ENCODE peak calls at places on chromosome 4, in ten cellular contexts. D is GM10248; L is NCI-H1105; Y is CD8-positive, alpha-beta T cell; B is ACHN; V is T-helper 1 cell; A is progenitor cell of endocrine pancreas; H is activated effector memory CD4-positive, alpha-beta T cell treated with Interleukin-2 at 50 U/mL for 16 hours; S is heart right ventricle; T is DMS153. J is an unnamed sample.

GRCh38 chr4:27278615-27279014 is 418.0 kb downstream of the STIM2 start:
- DNase-seq in V (no peak), Y (no peak), B (peak), S (no peak), L (no peak), T (no peak), A (peak), D (no peak), H (no peak), J (no peak)

GRCh38 chr4:6002926-6003325 is 15.3 kb downstream of the C4orf50 start:
- DNase-seq in L (no peak), Y (no peak), D (no peak), V (no peak), A (no peak), T (no peak), H (no peak), S (no peak), B (no peak), J (no peak)

GRCh38 chr4:140579278-140579677 is 10.5 kb upstream of the UCP1 start:
- DNase-seq in B (no peak), D (no peak), H (no peak), T (peak), A (no peak), V (no peak), Y (no peak), S (no peak), L (peak), J (no peak)

GRCh38 chr4:10643600-10644425 is 40.8 kb downstream of the CLNK start:
- DNase-seq in T (no peak), D (no peak), H (no peak), S (no peak), B (peak), V (no peak), Y (no peak), A (no peak), L (no peak), J (no peak)

GRCh38 chr4:175435437-175435836 is 376.6 kb downstream of the GPM6A start:
- DNase-seq in B (no peak), V (no peak), A (no peak), Y (no peak), T (peak), H (no peak), S (no peak), L (peak), D (no peak), J (no peak)

GRCh38 chr4:60757986-60758385 is 442.1 kb upstream of the ADGRL3 start:
- DNase-seq in T (no peak), D (no peak), H (no peak), S (no peak), A (no peak), V (no peak), Y (no peak), B (peak), L (no peak), J (no peak)

GRCh38 chr4:84803121-84803520 is 163.4 kb downstream of the WDFY3 start:
- DNase-seq in T (no peak), A (no peak), D (no peak), Y (no peak), L (no peak), H (no peak), S (no peak), B (no peak), V (no peak), J (no peak)

GRCh38 chr4:147194604-147195003 is 248.9 kb upstream of the TTC29 start:
- DNase-seq in T (no peak), S (no peak), V (no peak), H (no peak), L (no peak), B (no peak), Y (no peak), D (no peak), A (no peak), J (no peak)

GRCh38 chr4:32824321-32824720 is 2104.2 kb downstream of the PCDH7 start:
- DNase-seq in S (no peak), T (no peak), Y (no peak), L (no peak), B (no peak), V (no peak), A (no peak), H (no peak), D (no peak), J (no peak)

GRCh38 chr4:39664828-39665731 is 26.4 kb upstream of the SMIM14 start:
- DNase-seq in T (no peak), L (no peak), V (no peak), B (no peak), S (no peak), Y (no peak), A (no peak), H (no peak), D (no peak), J (no peak)

GRCh38 chr4:118969359-118969758 is 80.7 kb downstream of the SYNPO2 start:
- DNase-seq in T (peak), L (no peak), H (no peak), S (peak), Y (no peak), B (peak), A (no peak), V (no peak), D (no peak), J (no peak)

GRCh38 chr4:171601091-171601490 is 212.1 kb upstream of the GALNTL6 start:
- DNase-seq in T (no peak), S (no peak), V (no peak), Y (no peak), B (no peak), H (no peak), A (no peak), D (no peak), L (no peak), J (no peak)

GRCh38 chr4:64617813-64618212 is 208.6 kb upstream of the TECRL start:
- DNase-seq in A (no peak), H (no peak), T (no peak), D (no peak), V (no peak), S (no peak), B (peak), L (no peak), Y (no peak), J (no peak)

GRCh38 chr4:15864771-15865566 is 73.6 kb downstream of the FGFBP1 start:
- DNase-seq in Y (no peak), V (no peak), S (no peak), T (no peak), D (no peak), A (no peak), B (no peak), L (no peak), H (no peak), J (no peak)

GRCh38 chr4:109462802-109463201 is 29.2 kb downstream of the SEC24B start:
- DNase-seq in H (no peak), T (no peak), V (no peak), L (no peak), D (no peak), A (no peak), S (no peak), Y (no peak), B (no peak), J (no peak)

GRCh38 chr4:137129471-137130244 is 402.6 kb downstream of the PCDH18 start:
- DNase-seq in L (no peak), D (no peak), B (no peak), Y (no peak), A (no peak), V (no peak), S (no peak), H (no peak), T (no peak), J (no peak)

GRCh38 chr4:108099838-108100237 is 68.9 kb downstream of the LEF1 start:
- DNase-seq in B (no peak), A (no peak), T (no peak), S (no peak), V (no peak), H (no peak), Y (no peak), L (no peak), D (no peak), J (no peak)

GRCh38 chr4:126475730-126476129 is 1157.0 kb upstream of the INTU start:
- DNase-seq in V (no peak), H (no peak), D (no peak), T (no peak), S (no peak), Y (no peak), B (no peak), A (no peak), L (no peak), J (no peak)

GRCh38 chr4:1600211-1600780 is 83.8 kb downstream of the FAM53A start:
- DNase-seq in Y (no peak), T (no peak), A (no peak), D (no peak), V (no peak), B (no peak), S (peak), H (no peak), L (no peak), J (no peak)

GRCh38 chr4:142845293-142846070 is 619 bp downstream of the INPP4B start:
- DNase-seq in B (no peak), T (no peak), V (no peak), H (no peak), Y (no peak), S (peak), D (peak), A (peak), L (no peak), J (no peak)

GRCh38 chr4:146342600-146343192 is 128.4 kb downstream of the REELD1 start:
- DNase-seq in D (no peak), B (peak), S (no peak), L (peak), A (no peak), Y (no peak), V (peak), H (no peak), T (no peak), J (no peak)

GRCh38 chr4:186882293-186882692 is 158.6 kb upstream of the FAT1 start:
- DNase-seq in B (no peak), L (no peak), S (no peak), V (no peak), A (no peak), D (no peak), Y (no peak), H (no peak), T (no peak), J (no peak)

GRCh38 chr4:108483077-108483476 is 137.3 kb upstream of the RPL34 start:
- DNase-seq in A (no peak), V (no peak), Y (no peak), S (no peak), D (no peak), H (no peak), B (no peak), T (no peak), L (no peak), J (no peak)

J was measured in osteocyte.